ENCODE peak calls at places on chromosomes 2 and 18, in ten cellular contexts. N is upper lobe of right lung, P is AG04450, E is adipocyte, A is left ventricle myocardium inferior, Z is lung, V is NT2/D1, X is ovary, Y is SJSA1, J is right atrium auricular region. M is an unnamed sample.

GRCh38 chr2:67135201-67135600 is 261.9 kb upstream of the ETAA1 start:
- DNase-seq in X (no peak), V (no peak), Y (no peak), N (no peak), Z (no peak), J (no peak), E (no peak), A (no peak), P (no peak), M (no peak)

GRCh38 chr18:77101410-77102245 is 31.0 kb downstream of the MBP start:
- DNase-seq in N (peak; percentile 85), J (peak; percentile 95), Y (peak; percentile 90), P (peak; percentile 89), X (peak; percentile 81), A (peak; percentile 77), Z (peak; percentile 79), E (peak; percentile 89), V (peak; percentile 48), M (peak; percentile 95)

GRCh38 chr2:17171446-17172049 is 346.7 kb downstream of the RAD51AP2 start:
- DNase-seq in E (peak; percentile 78), V (peak; percentile 52), N (no peak), Y (no peak), X (peak; percentile 10), Z (no peak), J (no peak), P (no peak), A (no peak), M (peak; percentile 47)

GRCh38 chr18:57561728-57562423 is 24.6 kb downstream of the FECH start:
- DNase-seq in A (no peak), Z (no peak), Y (no peak), E (peak; percentile 76), J (no peak), V (no peak), X (no peak), N (no peak), P (no peak), M (no peak)

GRCh38 chr2:182541268-182541667 is 114.4 kb upstream of the PDE1A start:
- DNase-seq in A (no peak), V (no peak), J (no peak), Y (no peak), N (no peak), P (no peak), Z (no peak), E (no peak), X (no peak), M (no peak)

GRCh38 chr2:69305712-69306611 is 81.1 kb downstream of the GFPT1 start:
- DNase-seq in N (peak; percentile 66), A (peak; percentile 45), J (no peak), E (no peak), V (no peak), X (no peak), Y (no peak), P (no peak), Z (no peak), M (no peak)

GRCh38 chr2:136901732-136902131 is 136.4 kb downstream of the THSD7B start:
- DNase-seq in A (no peak), Z (no peak), P (no peak), N (no peak), E (no peak), Y (no peak), J (no peak), V (no peak), X (no peak), M (no peak)

GRCh38 chr2:179344280-179344961 is 79.8 kb upstream of the SESTD1 start:
- DNase-seq in X (no peak), V (no peak), P (no peak), Z (no peak), Y (no peak), E (peak; percentile 74), N (no peak), A (no peak), J (no peak), M (no peak)

GRCh38 chr2:79040967-79041582 is 15.6 kb downstream of the REG3G start:
- DNase-seq in X (no peak), N (no peak), Y (no peak), V (peak; percentile 11), E (peak; percentile 1), Z (no peak), J (no peak), P (no peak), A (no peak), M (no peak)

GRCh38 chr18:14914771-14915170 is 166.8 kb downstream of the ANKRD30B start:
- DNase-seq in V (no peak), N (no peak), E (no peak), Z (no peak), Y (no peak), X (no peak), A (no peak), J (no peak), P (no peak), M (no peak)
- H3K9me3 ChIP-seq in V (no peaks in the 10 kb centered on the region), N (no peaks in the 10 kb centered on the region), E (no peaks in the 10 kb centered on the region), Z (no peaks in the 10 kb centered on the region), Y (peaks cover 7% of the 10 kb centered on the region), X (no peaks in the 10 kb centered on the region), A (no peaks in the 10 kb centered on the region), J (no peaks in the 10 kb centered on the region), P (peaks cover 27% of the 10 kb centered on the region), M (no peaks in the 10 kb centered on the region)

DNA sequence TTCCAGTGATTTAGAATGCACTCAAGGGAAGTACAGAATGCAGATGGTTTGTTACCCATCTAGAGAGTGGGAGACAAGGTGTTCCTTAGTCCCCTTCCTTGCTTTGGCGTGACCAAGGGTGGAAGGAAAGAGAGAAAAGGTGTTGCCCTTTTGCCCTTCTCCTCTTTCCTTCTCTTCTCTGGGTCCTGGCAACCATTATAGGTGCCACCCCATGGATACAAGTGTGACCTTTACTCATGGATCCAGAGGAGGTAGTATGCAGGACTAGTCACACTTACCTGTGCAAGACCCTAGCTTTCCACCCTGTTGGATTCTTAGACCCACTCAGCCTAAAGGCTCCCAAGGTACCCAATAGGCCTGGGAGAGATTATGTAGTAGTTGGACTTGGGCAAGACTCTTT is 11.6 kb upstream of the RBFA start:
- DNase-seq in X (no peak), E (peak; percentile 44), Z (no peak), N (no peak), V (no peak), J (no peak), P (no peak), A (no peak), Y (no peak), M (no peak)
- H3K9me3 ChIP-seq in X (peaks cover 66% of the 10 kb centered on the region), E (peaks cover 50% of the 10 kb centered on the region), Z (peaks cover 42% of the 10 kb centered on the region), N (peaks cover 64% of the 10 kb centered on the region), V (peaks cover 75% of the 10 kb centered on the region), J (peaks cover 36% of the 10 kb centered on the region), P (peaks cover 53% of the 10 kb centered on the region), A (peaks cover 98% of the 10 kb centered on the region), Y (peaks cover 53% of the 10 kb centered on the region), M (peaks cover 30% of the 10 kb centered on the region)

DNA sequence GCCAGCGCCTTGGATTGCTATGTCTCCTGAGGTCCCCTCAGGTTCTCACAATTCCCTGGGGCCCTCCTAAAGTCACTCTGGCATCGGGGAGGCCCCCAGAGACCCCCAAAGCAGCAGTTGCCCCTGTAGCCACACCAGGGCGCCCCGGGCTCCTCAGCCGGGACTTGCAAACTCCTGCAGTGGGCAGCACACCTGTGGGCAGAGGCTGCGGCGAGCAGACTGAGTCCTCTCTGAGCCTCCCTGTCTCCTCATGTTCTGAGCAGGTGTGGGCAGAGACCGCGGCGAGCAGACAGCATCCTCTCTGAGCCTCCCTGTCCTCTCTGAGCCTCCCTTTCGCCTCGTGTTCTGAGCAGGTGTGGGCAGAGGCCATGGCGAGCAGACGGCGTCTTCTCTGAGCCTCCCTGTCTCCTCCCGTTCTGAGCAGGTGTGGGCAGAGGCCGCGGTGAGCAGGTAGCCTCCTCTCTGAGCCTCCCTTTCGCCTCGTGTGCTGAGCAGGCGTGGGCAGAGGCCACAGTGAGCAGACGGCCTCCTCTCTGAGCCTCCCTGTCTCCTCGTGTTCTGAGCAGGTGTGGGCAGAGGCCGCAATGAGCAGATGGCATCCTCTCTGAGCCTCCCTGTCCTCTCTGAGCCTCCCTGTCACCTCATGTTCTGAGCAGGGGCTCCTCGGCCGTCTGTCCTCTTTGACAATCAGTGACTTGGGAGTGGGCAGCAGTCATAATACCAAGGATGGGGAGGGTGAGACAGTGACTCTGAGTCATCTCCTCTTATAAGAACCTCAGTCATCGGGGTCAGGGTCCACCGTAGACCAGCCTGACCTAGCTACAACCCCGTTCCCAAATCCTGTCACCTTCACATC is 395.2 kb upstream of the SALL3 start:
- DNase-seq in A (no peak), Z (no peak), Y (no peak), J (no peak), N (no peak), X (no peak), E (no peak), V (no peak), P (no peak), M (no peak)
- H3K9me3 ChIP-seq in A (no peaks in the 10 kb centered on the region), Z (no peaks in the 10 kb centered on the region), Y (peaks cover 6% of the 10 kb centered on the region), J (no peaks in the 10 kb centered on the region), N (no peaks in the 10 kb centered on the region), X (no peaks in the 10 kb centered on the region), E (no peaks in the 10 kb centered on the region), V (no peaks in the 10 kb centered on the region), P (peaks cover 69% of the 10 kb centered on the region), M (no peaks in the 10 kb centered on the region)

GRCh38 chr2:89837962-89838625 is 1146.6 kb downstream of the RPIA start:
- DNase-seq in A (no peak), P (no peak), J (no peak), V (no peak), N (no peak), E (no peak), Y (no peak), X (no peak), Z (no peak), M (no peak)
- H3K9me3 ChIP-seq in A (peaks cover 10% of the 10 kb centered on the region), P (peaks cover 11% of the 10 kb centered on the region), J (peaks cover 5% of the 10 kb centered on the region), V (no peaks in the 10 kb centered on the region), N (peaks cover 25% of the 10 kb centered on the region), E (peaks cover 32% of the 10 kb centered on the region), Y (no peaks in the 10 kb centered on the region), X (peaks cover 14% of the 10 kb centered on the region), Z (peaks cover 28% of the 10 kb centered on the region), M (peaks cover 27% of the 10 kb centered on the region)

GRCh38 chr2:41502752-41503151 is 545.1 kb upstream of the PKDCC start:
- DNase-seq in V (no peak), A (no peak), J (no peak), Z (no peak), X (no peak), Y (no peak), P (no peak), E (no peak), N (no peak), M (no peak)

GRCh38 chr2:41498791-41499190 is 549.0 kb upstream of the PKDCC start:
- DNase-seq in Y (no peak), N (no peak), J (no peak), A (no peak), Z (no peak), X (no peak), V (no peak), E (peak; percentile 34), P (no peak), M (no peak)

GRCh38 chr2:41495050-41495449 is 552.8 kb upstream of the PKDCC start:
- DNase-seq in Y (no peak), V (no peak), J (no peak), X (no peak), N (no peak), A (no peak), Z (no peak), E (no peak), P (no peak), M (no peak)

GRCh38 chr2:41500895-41501294 is 546.9 kb upstream of the PKDCC start:
- DNase-seq in X (no peak), E (no peak), V (no peak), Z (no peak), J (no peak), Y (no peak), A (no peak), P (no peak), N (no peak), M (no peak)

DNA sequence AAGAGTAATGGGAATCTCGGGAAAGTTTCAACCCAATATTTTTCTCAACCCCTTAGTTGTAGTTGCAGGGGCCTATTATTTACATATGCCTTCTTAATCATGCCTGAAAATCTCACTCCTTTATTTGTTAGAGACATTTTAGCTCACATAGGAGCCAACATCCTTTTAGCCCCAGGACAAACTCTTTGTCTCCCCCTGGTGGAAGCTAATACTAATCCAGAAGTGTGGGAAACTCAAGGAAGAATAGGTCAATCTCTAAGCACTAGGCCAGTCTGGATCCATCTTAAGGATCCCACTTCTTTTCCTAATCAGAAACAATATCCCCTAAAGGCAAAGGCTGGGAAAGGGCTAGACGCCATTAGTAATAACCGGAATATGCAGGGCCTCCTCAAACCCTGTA is 550.9 kb upstream of the PKDCC start:
- DNase-seq in N (no peak), A (no peak), Z (no peak), X (no peak), Y (no peak), E (no peak), J (no peak), V (no peak), P (no peak), M (no peak)
- H3K9me3 ChIP-seq in N (peaks cover 27% of the 10 kb centered on the region), A (peaks cover 83% of the 10 kb centered on the region), Z (peaks cover 30% of the 10 kb centered on the region), X (peaks cover 20% of the 10 kb centered on the region), Y (peaks cover 19% of the 10 kb centered on the region), E (peaks cover 64% of the 10 kb centered on the region), J (peaks cover 14% of the 10 kb centered on the region), V (peaks cover 54% of the 10 kb centered on the region), P (peaks cover 24% of the 10 kb centered on the region), M (peaks cover 7% of the 10 kb centered on the region)

M was measured in MG63.